ENCODE peak calls at places on chromosomes 2 and 18, in eight cellular contexts. U, T, S, J, K, F, R and G are unnamed samples.

GRCh38 chr2:146527166-146527565 is 1317.7 kb upstream of the ACVR2A start:
- DNase-seq in U (no peak), T (no peak), S (no peak), J (no peak), K (no peak), F (no peak), R (no peak), G (no peak)

GRCh38 chr2:156115338-156115737 is 217.2 kb downstream of the NR4A2 start:
- DNase-seq in U (no peak), T (peak), S (peak), J (no peak), K (no peak), F (no peak), R (no peak), G (no peak)

GRCh38 chr2:241499146-241499965 is 9.0 kb downstream of the STK25 start:
- DNase-seq in U (no peak), T (no peak), S (no peak), J (no peak), K (no peak), F (no peak), R (no peak), G (no peak)

GRCh38 chr18:63016270-63016669 is 300.9 kb downstream of the PHLPP1 start:
- DNase-seq in U (no peak), T (peak), S (no peak), J (no peak), K (peak), F (peak), R (no peak), G (no peak)

GRCh38 chr2:232126301-232127085 is 165.0 kb downstream of the DIS3L2 start:
- DNase-seq in U (no peak), T (no peak), S (no peak), J (no peak), K (no peak), F (no peak), R (no peak), G (no peak)

GRCh38 chr2:222572264-222572721 is 83.6 kb downstream of the FARSB start:
- DNase-seq in U (no peak), T (no peak), S (no peak), J (no peak), K (no peak), F (no peak), R (no peak), G (no peak)

GRCh38 chr2:238489431-238489830 is 62.7 kb downstream of the ASB1 start:
- DNase-seq in U (no peak), T (no peak), S (no peak), J (no peak), K (no peak), F (no peak), R (peak), G (no peak)

GRCh38 chr2:10575566-10576300 is 114.0 kb downstream of the NOL10 start:
- DNase-seq in U (no peak), T (peak), S (peak), J (no peak), K (no peak), F (no peak), R (no peak), G (no peak)

GRCh38 chr18:74416124-74416523 is 41.0 kb downstream of the DIPK1C start:
- DNase-seq in U (no peak), T (no peak), S (no peak), J (no peak), K (no peak), F (no peak), R (no peak), G (no peak)

GRCh38 chr2:48934807-48935206 is 179.3 kb upstream of the LHCGR start:
- DNase-seq in U (no peak), T (no peak), S (no peak), J (no peak), K (no peak), F (no peak), R (no peak), G (no peak)

GRCh38 chr2:98826856-98827255 is 95.9 kb upstream of the MGAT4A start:
- DNase-seq in U (no peak), T (no peak), S (no peak), J (no peak), K (no peak), F (no peak), R (no peak), G (no peak)

GRCh38 chr18:58848685-58849084 is 16.0 kb upstream of the ZNF532 start:
- DNase-seq in U (no peak), T (no peak), S (no peak), J (no peak), K (no peak), F (no peak), R (no peak), G (no peak)

GRCh38 chr2:195984951-195985726 is 83.5 kb downstream of the DNAH7 start:
- DNase-seq in U (no peak), T (peak), S (no peak), J (no peak), K (no peak), F (no peak), R (no peak), G (no peak)

GRCh38 chr2:59529738-59530137 is 1023.7 kb downstream of the BCL11A start:
- DNase-seq in U (no peak), T (no peak), S (no peak), J (no peak), K (no peak), F (no peak), R (no peak), G (no peak)

GRCh38 chr2:189516546-189516945 is 64.0 kb downstream of the SLC40A1 start:
- DNase-seq in U (no peak), T (no peak), S (no peak), J (no peak), K (no peak), F (no peak), R (no peak), G (no peak)

GRCh38 chr2:85778646-85779364 is 25.0 kb downstream of the ATOH8 start:
- DNase-seq in U (no peak), T (no peak), S (no peak), J (no peak), K (no peak), F (no peak), R (no peak), G (no peak)

GRCh38 chr2:218028562-218029348 is 26.0 kb upstream of the TNS1 start:
- DNase-seq in U (no peak), T (no peak), S (no peak), J (no peak), K (no peak), F (no peak), R (no peak), G (peak)

GRCh38 chr2:186962085-186962747 is 113.2 kb upstream of the ZSWIM2 start:
- DNase-seq in U (no peak), T (no peak), S (no peak), J (no peak), K (no peak), F (no peak), R (no peak), G (no peak)

GRCh38 chr2:70959851-70960832 is 18.3 kb upstream of the ANKRD53 start:
- DNase-seq in U (no peak), T (no peak), S (no peak), J (no peak), K (peak), F (no peak), R (no peak), G (no peak)

GRCh38 chr2:241491549-241492173 is 16.7 kb downstream of the STK25 start:
- DNase-seq in U (no peak), T (no peak), S (no peak), J (no peak), K (no peak), F (no peak), R (no peak), G (no peak)

GRCh38 chr2:24086241-24086640 is 1.6 kb upstream of the TP53I3 start:
- DNase-seq in U (no peak), T (no peak), S (no peak), J (no peak), K (no peak), F (no peak), R (no peak), G (no peak)

GRCh38 chr2:39455826-39456225 is 18.7 kb upstream of the MAP4K3 start:
- DNase-seq in U (no peak), T (no peak), S (no peak), J (no peak), K (no peak), F (no peak), R (no peak), G (no peak)

GRCh38 chr18:49638891-49639557 is 77.2 kb downstream of the LIPG start:
- DNase-seq in U (no peak), T (no peak), S (no peak), J (no peak), K (no peak), F (no peak), R (no peak), G (no peak)

GRCh38 chr2:174611851-174612250 is 14.2 kb upstream of the WIPF1 start:
- DNase-seq in U (no peak), T (no peak), S (no peak), J (no peak), K (no peak), F (no peak), R (no peak), G (no peak)

GRCh38 chr18:52077251-52077983 is 262.6 kb upstream of the DCC start:
- DNase-seq in U (no peak), T (no peak), S (no peak), J (no peak), K (no peak), F (no peak), R (no peak), G (no peak)

GRCh38 chr2:9654429-9655100 is 23.8 kb upstream of the YWHAQ start:
- DNase-seq in U (no peak), T (no peak), S (no peak), J (no peak), K (no peak), F (no peak), R (no peak), G (no peak)

GRCh38 chr2:102698369-102699111 is 63.3 kb upstream of the TMEM182 start:
- DNase-seq in U (peak), T (no peak), S (no peak), J (no peak), K (no peak), F (no peak), R (no peak), G (no peak)

GRCh38 chr18:77479047-77479446 is 229.4 kb downstream of the GALR1 start:
- DNase-seq in U (no peak), T (no peak), S (no peak), J (no peak), K (no peak), F (no peak), R (no peak), G (no peak)

GRCh38 chr2:172972005-172972619 is 103.5 kb upstream of the MAP3K20 start:
- DNase-seq in U (peak), T (no peak), S (no peak), J (no peak), K (peak), F (peak), R (peak), G (peak)

GRCh38 chr2:95349568-95350319 is 52.6 kb downstream of the KCNIP3 start:
- DNase-seq in U (no peak), T (no peak), S (no peak), J (no peak), K (no peak), F (no peak), R (no peak), G (peak)

GRCh38 chr2:223598994-223599645 is 3.0 kb downstream of the SCG2 start:
- DNase-seq in U (no peak), T (peak), S (peak), J (no peak), K (no peak), F (no peak), R (no peak), G (no peak)

GRCh38 chr2:73979021-73979420 is 5.7 kb upstream of the TET3 start:
- DNase-seq in U (no peak), T (no peak), S (no peak), J (no peak), K (peak), F (no peak), R (no peak), G (no peak)

GRCh38 chr2:121966663-121967062 is 211.2 kb downstream of the TSN start:
- DNase-seq in U (no peak), T (no peak), S (no peak), J (no peak), K (no peak), F (no peak), R (no peak), G (no peak)

GRCh38 chr18:78727057-78727739 is 252.4 kb upstream of the SALL3 start:
- DNase-seq in U (no peak), T (no peak), S (no peak), J (no peak), K (no peak), F (no peak), R (no peak), G (no peak)

GRCh38 chr18:23958036-23958435 is 56.5 kb upstream of the TTC39C start:
- DNase-seq in U (peak), T (no peak), S (no peak), J (peak), K (no peak), F (no peak), R (peak), G (peak)